ENCODE peak calls at places on chromosomes 4 and X, in eight cellular contexts. F, L, V, C, Z, D, X and P are unnamed samples.

GRCh38 chr4:109738104-109738872 is 8.4 kb upstream of the PLA2G12A start:
- DNase-seq in F (no peak), L (no peak), V (no peak), C (no peak), Z (no peak), D (peak), X (no peak), P (no peak)

GRCh38 chr4:152657657-152658056 is 22.1 kb downstream of the TMEM154 start:
- DNase-seq in F (no peak), L (no peak), V (no peak), C (no peak), Z (no peak), D (no peak), X (no peak), P (no peak)

GRCh38 chrX:56783996-56784620 is 55.1 kb downstream of the NBDY start:
- DNase-seq in F (no peak), L (no peak), V (no peak), C (no peak), Z (no peak), D (no peak), X (no peak), P (no peak)

GRCh38 chr4:41594439-41594838 is 56.5 kb downstream of the LIMCH1 start:
- DNase-seq in F (no peak), L (no peak), V (peak), C (peak), Z (no peak), D (no peak), X (peak), P (no peak)

GRCh38 chrX:119757979-119758681 is at the start of gene SOWAHD:
- DNase-seq in F (no peak), L (peak), V (peak), C (no peak), Z (no peak), D (peak), X (no peak), P (no peak)

GRCh38 chrX:69991685-69992084 is 58.1 kb downstream of the AWAT2 start:
- DNase-seq in F (no peak), L (no peak), V (no peak), C (no peak), Z (no peak), D (no peak), X (no peak), P (no peak)

GRCh38 chrX:101385795-101386541 is at the start of gene BTK:
- DNase-seq in F (no peak), L (peak), V (no peak), C (no peak), Z (no peak), D (no peak), X (no peak), P (no peak)

GRCh38 chr4:168480991-168481588 is 798 bp upstream of the DDX60L start:
- DNase-seq in F (no peak), L (peak), V (no peak), C (peak), Z (no peak), D (no peak), X (peak), P (peak)

GRCh38 chr4:18082254-18082653 is 60.7 kb upstream of the LCORL start:
- DNase-seq in F (no peak), L (no peak), V (no peak), C (no peak), Z (no peak), D (no peak), X (no peak), P (no peak)

GRCh38 chr4:1746265-1746691 is 25.0 kb downstream of the TACC3 start:
- DNase-seq in F (no peak), L (no peak), V (peak), C (peak), Z (peak), D (peak), X (peak), P (peak)

GRCh38 chr4:7295201-7295916 is 103.0 kb downstream of the SORCS2 start:
- DNase-seq in F (no peak), L (no peak), V (no peak), C (peak), Z (no peak), D (no peak), X (peak), P (no peak)

GRCh38 chrX:24682739-24683432 is 10.8 kb upstream of the POLA1 start:
- DNase-seq in F (no peak), L (no peak), V (no peak), C (no peak), Z (no peak), D (no peak), X (no peak), P (no peak)